ENCODE peak calls at places on chromosome 1, in five cellular contexts. O is effector CD4-positive, alpha-beta T cell; C is NCI-H226; I is BJ; X is GM13977. K is an unnamed sample.

GRCh38 chr1:2561898-2562895 is 6.0 kb downstream of the TNFRSF14 start:
- DNase-seq in O (no peak), C (no peak), I (no peak), X (no peak), K (no peak)

GRCh38 chr1:93681095-93681548 is 515 bp downstream of the BCAR3 start:
- DNase-seq in O (no peak), C (no peak), I (no peak), X (peak), K (no peak)

GRCh38 chr1:5667513-5668325 is 324.5 kb downstream of the NPHP4 start:
- DNase-seq in O (no peak), C (no peak), I (no peak), X (no peak), K (no peak)

GRCh38 chr1:237794071-237794470 is 96.7 kb downstream of the ZP4 start:
- DNase-seq in O (no peak), C (peak), I (no peak), X (no peak), K (no peak)

GRCh38 chr1:7551442-7551841 is 219.7 kb upstream of the VAMP3 start:
- DNase-seq in O (no peak), C (no peak), I (no peak), X (no peak), K (no peak)

GRCh38 chr1:51661081-51661518 is 44.2 kb downstream of the OSBPL9 start:
- DNase-seq in O (no peak), C (peak), I (peak), X (no peak), K (no peak)

GRCh38 chr1:174433451-174433850 is 14.3 kb upstream of the GPR52 start:
- DNase-seq in O (no peak), C (no peak), I (peak), X (no peak), K (no peak)

GRCh38 chr1:22774483-22775182 is 64.0 kb downstream of the EPHB2 start:
- DNase-seq in O (no peak), C (no peak), I (no peak), X (no peak), K (no peak)

GRCh38 chr1:109371271-109371739 is 26.4 kb downstream of the SORT1 start:
- DNase-seq in O (no peak), C (peak), I (no peak), X (no peak), K (no peak)

GRCh38 chr1:206814716-206815341 is 42.5 kb upstream of the IL10 start:
- DNase-seq in O (no peak), C (peak), I (peak), X (no peak), K (peak)

GRCh38 chr1:201113451-201114244 is 1.4 kb upstream of the CACNA1S start:
- DNase-seq in O (no peak), C (no peak), I (no peak), X (no peak), K (no peak)

GRCh38 chr1:234517087-234517802 is 38.3 kb upstream of the TARBP1 start:
- DNase-seq in O (no peak), C (no peak), I (no peak), X (no peak), K (no peak)

GRCh38 chr1:66335859-66336640 is 197.9 kb upstream of the SGIP1 start:
- DNase-seq in O (peak), C (no peak), I (no peak), X (peak), K (peak)

GRCh38 chr1:226939439-226940028 is 560 bp upstream of the COQ8A start:
- DNase-seq in O (peak), C (peak), I (no peak), X (no peak), K (no peak)

GRCh38 chr1:213381572-213382084 is 330.6 kb downstream of the RPS6KC1 start:
- DNase-seq in O (no peak), C (no peak), I (no peak), X (no peak), K (no peak)

GRCh38 chr1:86507935-86508582 is 38.8 kb upstream of the CLCA4 start:
- DNase-seq in O (no peak), C (no peak), I (no peak), X (no peak), K (peak)

GRCh38 chr1:58032621-58033073 is 513.9 kb downstream of the OMA1 start:
- DNase-seq in O (no peak), C (no peak), I (no peak), X (no peak), K (no peak)

GRCh38 chr1:229155472-229155871 is 115.4 kb upstream of the RAB4A start:
- DNase-seq in O (no peak), C (no peak), I (no peak), X (no peak), K (peak)

GRCh38 chr1:223706077-223706988 is 6.0 kb upstream of the CAPN2 start:
- DNase-seq in O (no peak), C (peak), I (no peak), X (no peak), K (no peak)

GRCh38 chr1:22110016-22110415 is 32.9 kb downstream of the WNT4 start:
- DNase-seq in O (no peak), C (no peak), I (no peak), X (no peak), K (no peak)

GRCh38 chr1:2279882-2280281 is 51.8 kb downstream of the SKI start:
- DNase-seq in O (no peak), C (no peak), I (no peak), X (no peak), K (no peak)

GRCh38 chr1:203520315-203520714 is 26.4 kb downstream of the OPTC start:
- DNase-seq in O (no peak), C (peak), I (no peak), X (no peak), K (no peak)

GRCh38 chr1:164728719-164729118 is 169.7 kb downstream of the PBX1 start:
- DNase-seq in O (no peak), C (no peak), I (no peak), X (no peak), K (no peak)

GRCh38 chr1:215710340-215710971 is 143.4 kb downstream of the KCTD3 start:
- DNase-seq in O (no peak), C (peak), I (no peak), X (peak), K (peak)

GRCh38 chr1:220043646-220044045 is 2.7 kb downstream of the EPRS1 start:
- DNase-seq in O (no peak), C (no peak), I (no peak), X (no peak), K (no peak)

GRCh38 chr1:244647819-244648218 is 5.1 kb upstream of the DESI2 start:
- DNase-seq in O (no peak), C (no peak), I (no peak), X (no peak), K (no peak)

GRCh38 chr1:48756704-48757316 is 19.9 kb downstream of the BEND5 start:
- DNase-seq in O (no peak), C (no peak), I (no peak), X (peak), K (no peak)

GRCh38 chr1:98383341-98383740 is 278.2 kb upstream of the SNX7 start:
- DNase-seq in O (no peak), C (no peak), I (no peak), X (no peak), K (no peak)

GRCh38 chr1:11904978-11905377 is 21.2 kb downstream of the KIAA2013 start:
- DNase-seq in O (no peak), C (no peak), I (no peak), X (no peak), K (no peak)

GRCh38 chr1:78718566-78718965 is 68.9 kb downstream of the IFI44 start:
- DNase-seq in O (no peak), C (no peak), I (no peak), X (no peak), K (no peak)

GRCh38 chr1:213829806-213830205 is 158.0 kb upstream of the PROX1 start:
- DNase-seq in O (no peak), C (no peak), I (no peak), X (no peak), K (no peak)

GRCh38 chr1:46562498-46562897 is 11.1 kb upstream of the KNCN start:
- DNase-seq in O (no peak), C (no peak), I (no peak), X (no peak), K (no peak)

K was measured in GM12865.